ENCODE peak calls at places on chromosomes 3 and 15, in six cellular contexts. T is fibroblast of mammary gland, Y is AG10803, C is fibroblast of lung, S is AG04450, A is thoracic aorta. L is an unnamed sample.

GRCh38 chr15:101180620-101181307 is 71.1 kb downstream of the CHSY1 start:
- DNase-seq in T (no peak), Y (no peak), C (no peak), S (no peak), A (no peak), L (no peak)

GRCh38 chr3:65560901-65561300 is 477.8 kb downstream of the MAGI1 start:
- DNase-seq in T (no peak), Y (no peak), C (no peak), S (no peak), A (no peak), L (no peak)

GRCh38 chr3:194054941-194055340 is 81.0 kb upstream of the HES1 start:
- DNase-seq in T (no peak), Y (no peak), C (no peak), S (no peak), A (no peak), L (no peak)

GRCh38 chr15:31387483-31388118 is 61.0 kb downstream of the KLF13 start:
- DNase-seq in T (peak; percentile 35), Y (peak; percentile 65), C (peak; percentile 44), S (no peak), A (no peak), L (peak; percentile 51)

GRCh38 chr3:130470132-130470531 is 46.8 kb upstream of the COL6A6 start:
- DNase-seq in T (no peak), Y (peak; percentile 3), C (no peak), S (no peak), A (no peak), L (peak; percentile 2)

GRCh38 chr3:123286308-123287023 is 84.7 kb downstream of the SEC22A start:
- DNase-seq in T (peak; percentile 65), Y (peak; percentile 50), C (peak; percentile 56), S (peak; percentile 32), A (no peak), L (peak; percentile 73)

GRCh38 chr3:22894877-22895276 is 308.2 kb upstream of the UBE2E2 start:
- DNase-seq in T (no peak), Y (no peak), C (no peak), S (no peak), A (no peak), L (no peak)

GRCh38 chr3:189186093-189186492 is 14.3 kb downstream of the TPRG1 start:
- DNase-seq in T (peak; percentile 84), Y (peak; percentile 8), C (peak; percentile 68), S (no peak), A (peak; percentile 4), L (no peak)

GRCh38 chr3:188046561-188047213 is 107.3 kb upstream of the LPP start:
- DNase-seq in T (no peak), Y (peak; percentile 36), C (peak; percentile 60), S (no peak), A (no peak), L (peak; percentile 19)

GRCh38 chr15:40150163-40150925 is 10.5 kb upstream of the BUB1B start:
- DNase-seq in T (peak; percentile 47), Y (peak; percentile 31), C (peak; percentile 64), S (no peak), A (no peak), L (peak; percentile 96)

DNA sequence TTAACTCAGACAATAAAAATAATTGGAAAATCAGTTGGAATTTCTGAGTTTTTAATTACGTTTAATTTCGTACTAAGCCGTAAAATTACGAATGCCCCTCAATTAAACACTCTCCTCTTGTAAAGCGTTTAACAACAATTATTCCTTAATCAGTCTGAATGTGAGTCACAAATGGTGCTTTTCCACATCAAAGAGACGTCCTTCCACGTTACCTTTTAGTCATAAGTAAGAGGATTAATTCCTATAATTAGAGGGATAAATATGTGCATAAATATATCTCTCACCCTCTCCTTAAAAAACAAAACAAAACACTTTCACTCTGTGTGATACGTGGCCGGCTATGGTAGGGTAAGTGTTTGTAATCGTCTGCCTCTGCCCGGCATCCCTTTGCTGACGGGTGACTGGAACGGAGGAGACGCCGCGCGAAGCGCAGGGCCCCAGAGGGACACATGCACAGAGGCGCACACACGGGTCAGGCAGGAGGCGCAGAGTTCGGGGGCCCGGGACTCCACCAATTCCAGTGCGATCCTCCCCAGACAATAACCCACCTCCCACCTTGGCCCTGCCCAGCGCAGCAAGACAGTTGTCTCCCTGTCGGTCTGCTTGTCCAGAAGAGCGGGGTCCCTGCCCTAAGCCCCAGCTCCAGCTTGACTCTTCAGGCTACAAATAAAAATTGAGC is 9.7 kb upstream of the MEIS2 start:
- DNase-seq in T (peak; percentile 65), Y (no peak), C (peak; percentile 68), S (no peak), A (no peak), L (no peak)
- TF ChIP-seq CTCF in T (no peak), Y (no peak), C (no peak), S (no peak), A (no peak), L (no peak)

GRCh38 chr15:24318981-24319380 is 356.6 kb upstream of the NPAP1 start:
- DNase-seq in T (no peak), Y (no peak), C (no peak), S (no peak), A (no peak), L (no peak)
- TF ChIP-seq CTCF in T (no peak), Y (no peak), C (no peak), S (no peak), A (no peak), L (no peak)

GRCh38 chr3:112642912-112643506 is 2.1 kb upstream of the CCDC80 start:
- DNase-seq in T (peak; percentile 93), Y (peak; percentile 93), C (peak; percentile 89), S (peak; percentile 86), A (peak; percentile 68), L (peak; percentile 94)
- TF ChIP-seq CTCF in T (peak; percentile 95), Y (peak; percentile 94), C (peak; percentile 94), S (peak; percentile 96), A (peak; percentile 77), L (peak; percentile 86)

GRCh38 chr15:51134416-51135199 is 39.9 kb upstream of the TNFAIP8L3 start:
- DNase-seq in T (peak; percentile 26), Y (no peak), C (no peak), S (no peak), A (no peak), L (no peak)

GRCh38 chr15:51135276-51135675 is 40.6 kb upstream of the TNFAIP8L3 start:
- DNase-seq in T (no peak), Y (no peak), C (peak; percentile 60), S (no peak), A (no peak), L (peak; percentile 50)

GRCh38 chr15:51132384-51133139 is 37.9 kb upstream of the TNFAIP8L3 start:
- DNase-seq in T (peak; percentile 99), Y (peak; percentile 94), C (peak; percentile 97), S (peak; percentile 81), A (no peak), L (peak; percentile 94)

GRCh38 chr15:51131596-51132290 is 37.0 kb upstream of the TNFAIP8L3 start:
- DNase-seq in T (no peak), Y (no peak), C (no peak), S (no peak), A (no peak), L (no peak)

DNA sequence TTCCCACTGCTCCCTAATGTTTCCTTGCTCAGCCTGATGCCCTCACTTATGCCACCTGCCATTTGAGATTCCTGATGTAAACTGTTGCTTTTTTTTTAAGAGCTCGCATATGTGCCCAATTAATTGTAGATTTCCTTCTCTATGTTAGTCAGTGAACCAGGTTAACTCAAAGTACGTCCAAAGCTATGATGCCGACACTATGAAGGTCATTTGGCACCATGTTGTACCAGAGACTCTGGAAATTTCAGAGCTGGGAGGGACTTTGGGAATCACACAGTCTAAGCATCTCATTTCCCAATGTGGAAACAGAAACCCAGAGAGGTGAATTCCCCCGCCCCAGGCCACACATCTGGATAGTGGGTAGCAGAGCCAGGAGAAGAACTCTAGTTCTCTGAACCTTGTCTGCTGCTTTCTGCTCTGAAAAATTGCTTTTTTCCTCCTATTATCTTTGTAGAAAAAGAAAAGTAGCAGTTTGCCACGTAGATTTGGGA is 38.5 kb upstream of the TNFAIP8L3 start:
- DNase-seq in T (no peak), Y (no peak), C (no peak), S (no peak), A (no peak), L (peak; percentile 47)
- TF ChIP-seq CTCF in T (no peak), Y (no peak), C (no peak), S (no peak), A (no peak), L (no peak)

L was measured in MCF 10A.